ENCODE peak calls at places on chromosomes 5 and 9, in four cellular contexts. C is HepG2, J is H1, I is GM12878. E is an unnamed sample.

GRCh38 chr9:98611986-98612505 is 96.7 kb downstream of the GABBR2 start:
- DNase-seq in C (no peak), J (no peak), I (no peak), E (no peak)

GRCh38 chr9:304519-305185 is 90.0 kb downstream of the DOCK8 start:
- DNase-seq in C (no peak), J (no peak), I (no peak), E (no peak)

GRCh38 chr9:116541402-116541801 is 145.7 kb upstream of the TRIM32 start:
- DNase-seq in C (no peak), J (no peak), I (no peak), E (no peak)

GRCh38 chr5:89729623-89730390 is 679.7 kb downstream of the CETN3 start:
- DNase-seq in C (no peak), J (no peak), I (peak), E (no peak)

GRCh38 chr5:141681695-141682641 is at the start of gene ARAP3:
- DNase-seq in C (peak), J (peak), I (no peak), E (no peak)

GRCh38 chr9:88388886-88389617 is 808 bp downstream of the SPIN1 start:
- DNase-seq in C (peak), J (peak), I (no peak), E (peak)

GRCh38 chr9:19769213-19769612 is 19.6 kb downstream of the SLC24A2 start:
- DNase-seq in C (no peak), J (no peak), I (no peak), E (no peak)

GRCh38 chr9:124122813-124123462 is 111.4 kb downstream of the LHX2 start:
- DNase-seq in C (no peak), J (no peak), I (no peak), E (no peak)

GRCh38 chr5:109697339-109697738 is 7.6 kb downstream of the MAN2A1 start:
- DNase-seq in C (no peak), J (no peak), I (no peak), E (no peak)

GRCh38 chr5:61313960-61314681 is 17.9 kb upstream of the ZSWIM6 start:
- DNase-seq in C (no peak), J (no peak), I (no peak), E (no peak)

GRCh38 chr5:88824892-88825781 is 57.8 kb downstream of the MEF2C start:
- DNase-seq in C (no peak), J (no peak), I (no peak), E (no peak)

GRCh38 chr9:107637421-107638420 is 148.2 kb upstream of the KLF4 start:
- DNase-seq in C (no peak), J (peak), I (no peak), E (peak)

GRCh38 chr5:143029293-143029692 is 259.1 kb downstream of the ARHGAP26 start:
- DNase-seq in C (no peak), J (no peak), I (no peak), E (no peak)

GRCh38 chr9:3827175-3827574 is 301.4 kb upstream of the RFX3 start:
- DNase-seq in C (no peak), J (no peak), I (no peak), E (no peak)

GRCh38 chr9:131394464-131395026 is 659 bp downstream of the PRRC2B start:
- DNase-seq in C (no peak), J (peak), I (no peak), E (no peak)

GRCh38 chr5:158543539-158544387 is 556.0 kb downstream of the EBF1 start:
- DNase-seq in C (no peak), J (no peak), I (no peak), E (no peak)

GRCh38 chr9:35091536-35091935 is 4.9 kb downstream of the PIGO start:
- DNase-seq in C (no peak), J (no peak), I (no peak), E (no peak)

GRCh38 chr9:135965124-135965756 is 4.1 kb upstream of the UBAC1 start:
- DNase-seq in C (no peak), J (no peak), I (no peak), E (no peak)

GRCh38 chr5:59416441-59416840 is 477.1 kb downstream of the PDE4D start:
- DNase-seq in C (peak), J (no peak), I (no peak), E (no peak)

GRCh38 chr9:135724186-135724797 is 22.3 kb downstream of the KCNT1 start:
- DNase-seq in C (no peak), J (no peak), I (no peak), E (no peak)

GRCh38 chr5:132339502-132339901 is 30.0 kb upstream of the SLC22A5 start:
- DNase-seq in C (no peak), J (no peak), I (no peak), E (no peak)

GRCh38 chr5:133381041-133381440 is 231.3 kb downstream of the FSTL4 start:
- DNase-seq in C (no peak), J (no peak), I (no peak), E (no peak)

GRCh38 chr5:143742951-143743350 is 69.0 kb upstream of the HMHB1 start:
- DNase-seq in C (no peak), J (no peak), I (no peak), E (no peak)

GRCh38 chr5:28580616-28581015 is 1542.2 kb upstream of the CDH9 start:
- DNase-seq in C (no peak), J (no peak), I (no peak), E (no peak)

GRCh38 chr9:6902423-6902822 is 144.7 kb downstream of the KDM4C start:
- DNase-seq in C (no peak), J (no peak), I (no peak), E (no peak)

GRCh38 chr9:30239875-30240274 is 2144.6 kb upstream of the ACO1 start:
- DNase-seq in C (no peak), J (no peak), I (no peak), E (no peak)

GRCh38 chr5:93454896-93455295 is 126.1 kb downstream of the NR2F1-AS1 start:
- DNase-seq in C (no peak), J (no peak), I (no peak), E (no peak)

GRCh38 chr5:165735388-165735787 is 2230.0 kb downstream of the MAT2B start:
- DNase-seq in C (no peak), J (no peak), I (no peak), E (no peak)

GRCh38 chr5:116372931-116373597 is 201.6 kb downstream of the SEMA6A start:
- DNase-seq in C (no peak), J (no peak), I (peak), E (no peak)

GRCh38 chr9:138024131-138024530 is 146.5 kb downstream of the CACNA1B start:
- DNase-seq in C (no peak), J (peak), I (no peak), E (no peak)

GRCh38 chr9:88776717-88777497 is 214.4 kb upstream of the S1PR3 start:
- DNase-seq in C (peak), J (no peak), I (no peak), E (no peak)

GRCh38 chr9:91192785-91193657 is 168.7 kb downstream of the AUH start:
- DNase-seq in C (peak), J (peak), I (no peak), E (peak)

GRCh38 chr9:96621619-96622018 is 2.0 kb upstream of the CDC14B start:
- DNase-seq in C (peak), J (no peak), I (no peak), E (no peak)

GRCh38 chr9:38018964-38019602 is 49.9 kb downstream of the SHB start:
- DNase-seq in C (peak), J (no peak), I (no peak), E (no peak)

GRCh38 chr9:91255327-91255726 is 106.4 kb downstream of the AUH start:
- DNase-seq in C (no peak), J (no peak), I (no peak), E (no peak)

GRCh38 chr5:15702102-15702501 is 202.1 kb downstream of the FBXL7 start:
- DNase-seq in C (peak), J (no peak), I (no peak), E (no peak)

GRCh38 chr5:71782771-71783770 is 64.0 kb downstream of the CARTPT start:
- DNase-seq in C (peak), J (peak), I (peak), E (peak)

GRCh38 chr5:71783891-71784290 is 64.8 kb downstream of the CARTPT start:
- DNase-seq in C (no peak), J (no peak), I (no peak), E (no peak)

GRCh38 chr5:71782393-71782770 is 63.3 kb downstream of the CARTPT start:
- DNase-seq in C (no peak), J (no peak), I (peak), E (no peak)

GRCh38 chr5:71780597-71780996 is 61.5 kb downstream of the CARTPT start:
- DNase-seq in C (no peak), J (no peak), I (no peak), E (no peak)

DNA sequence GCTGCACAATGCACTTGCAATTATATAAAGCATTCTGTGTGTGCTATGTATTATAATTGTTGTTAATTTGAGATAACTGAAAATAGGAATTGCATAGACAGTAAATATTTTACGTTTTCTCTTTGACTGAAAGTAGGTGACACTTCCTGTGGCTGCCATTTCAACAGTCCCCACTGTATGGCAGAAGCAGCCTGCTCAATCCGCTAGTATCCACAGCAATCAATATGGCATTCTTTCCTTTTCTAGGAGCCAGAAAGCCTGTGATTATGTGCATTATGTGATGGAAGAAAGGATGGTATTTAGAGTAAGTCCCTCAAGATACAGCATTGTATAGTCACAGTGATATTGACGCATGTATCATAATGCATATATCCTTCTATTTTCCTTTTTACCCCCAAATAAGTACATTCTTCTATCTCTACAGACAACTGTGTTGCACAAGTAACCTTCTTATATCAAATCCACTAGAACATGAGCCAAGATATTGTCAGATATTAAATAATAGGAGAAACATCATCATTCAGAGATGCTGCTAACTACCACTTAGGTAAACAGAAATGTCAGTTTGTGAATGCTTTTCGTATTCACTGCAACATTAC is 59.7 kb downstream of the CARTPT start:
- DNase-seq in C (peak), J (no peak), I (no peak), E (peak)
- TF ChIP-seq SUZ12 in C (no peak), J (no peak), I (no peak), E (no peak)

GRCh38 chr5:169116961-169117461 is 183.9 kb downstream of the SLIT3 start:
- DNase-seq in C (peak), J (no peak), I (no peak), E (peak)
- H3K4me3 ChIP-seq in C (no peak), J (no peak), I (no peak), E (no peak)

GRCh38 chr9:93565089-93565488 is 11.3 kb upstream of the PHF2 start:
- DNase-seq in C (no peak), J (no peak), I (no peak), E (no peak)
- TF ChIP-seq SUZ12 in C (no peak), J (no peak), I (no peak), E (no peak)

GRCh38 chr5:21681906-21682305 is 1171.2 kb downstream of the CDH12 start:
- DNase-seq in C (no peak), J (no peak), I (no peak), E (no peak)
- H3K4me3 ChIP-seq in C (no peak), J (no peak), I (no peak), E (no peak)

DNA sequence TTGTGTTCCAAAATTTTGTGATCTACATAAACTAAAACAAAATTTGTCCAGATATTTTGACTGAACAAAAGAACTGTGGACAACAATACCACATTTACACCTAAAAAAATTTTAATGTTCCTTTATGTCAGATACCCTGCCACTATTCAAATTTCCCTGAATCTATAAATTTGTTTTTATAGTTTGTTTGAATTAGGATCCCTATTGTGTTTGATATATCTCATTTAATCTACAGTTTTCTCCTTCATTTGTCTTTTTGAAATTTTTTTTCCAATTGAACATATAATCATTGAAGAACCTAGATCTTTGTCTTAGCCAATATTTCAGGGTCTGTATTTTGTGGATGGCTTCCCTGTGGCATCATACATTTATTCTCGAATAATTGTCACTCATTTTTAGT is 5.7 kb downstream of the AGGF1 start:
- DNase-seq in C (no peak), J (no peak), I (no peak), E (no peak)
- TF ChIP-seq SUZ12 in C (no peak), J (no peak), I (no peak), E (no peak)

DNA sequence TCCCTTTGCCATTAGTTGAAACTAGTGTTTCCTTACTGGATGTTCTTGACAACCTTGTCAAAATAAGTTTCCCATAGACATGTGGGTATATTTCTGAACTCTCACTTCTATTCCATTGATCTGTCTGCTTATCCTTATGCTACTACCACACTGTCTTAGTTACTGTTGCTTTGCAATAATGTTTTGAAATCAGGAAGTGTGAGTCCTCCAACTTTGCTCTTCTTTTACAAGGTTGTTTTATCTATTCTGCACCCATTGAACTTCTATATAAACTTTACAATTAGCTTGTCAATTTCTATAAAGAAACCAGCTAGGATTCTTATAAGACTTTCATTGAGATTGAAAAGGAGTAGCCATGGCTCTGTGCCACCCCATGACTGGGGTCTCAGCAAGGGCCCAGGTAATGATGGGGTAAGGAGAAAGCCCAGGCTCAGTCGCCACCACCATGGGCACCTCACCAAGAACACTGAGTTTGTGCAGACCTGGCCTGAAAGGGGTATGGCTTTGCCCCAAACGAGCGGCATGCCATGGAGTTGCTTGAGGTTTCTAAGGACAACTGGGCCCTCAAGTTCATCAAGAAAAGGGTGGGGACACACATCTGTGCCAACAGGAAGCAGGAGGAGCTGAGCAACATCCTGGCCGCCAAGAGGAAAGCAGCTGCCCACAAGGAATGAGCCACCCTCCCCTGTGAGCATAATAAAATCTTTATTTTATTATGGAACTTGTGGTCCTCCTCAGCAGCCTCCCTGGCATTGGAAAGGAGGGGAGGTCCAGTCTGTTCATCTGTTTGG is 24.1 kb downstream of the CD14 start:
- DNase-seq in C (no peak), J (no peak), I (no peak), E (no peak)
- H3K4me3 ChIP-seq in C (no peak), J (no peak), I (no peak), E (no peak)

DNA sequence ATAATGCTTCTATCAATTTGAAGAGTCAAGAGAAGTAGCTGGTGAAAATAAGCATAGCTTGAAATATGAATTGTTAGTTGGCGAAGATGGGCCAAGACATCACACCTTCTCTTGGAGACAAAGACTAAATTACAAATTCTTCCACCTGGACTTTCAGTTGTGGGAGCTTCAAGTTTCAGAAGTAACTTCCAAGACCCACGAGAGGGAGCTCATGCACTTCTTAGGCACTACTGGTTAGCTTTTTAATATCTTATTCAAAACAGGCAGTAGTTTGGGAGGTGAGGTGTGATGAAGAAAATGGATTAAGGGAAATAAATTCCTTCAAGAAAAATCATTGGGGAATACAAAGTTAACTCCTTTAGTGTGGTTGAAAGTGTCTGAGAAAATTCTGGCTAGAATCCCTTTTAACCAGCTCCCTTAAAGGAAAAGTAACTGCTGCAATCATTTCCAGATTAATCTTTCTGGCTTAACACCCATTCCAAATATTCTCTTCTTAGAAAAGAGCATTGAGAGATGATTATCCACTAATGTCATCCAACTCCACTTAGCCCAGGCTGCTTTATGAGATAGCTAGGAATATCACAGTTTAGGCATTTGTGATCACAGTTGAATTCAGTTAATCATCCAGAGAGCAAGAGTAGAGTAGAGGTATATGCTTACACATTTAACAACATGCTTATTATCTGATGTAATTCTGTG is 139.5 kb upstream of the DMRTA1 start:
- DNase-seq in C (peak), J (no peak), I (no peak), E (peak)
- TF ChIP-seq SUZ12 in C (no peak), J (no peak), I (no peak), E (no peak)

E was measured in NT2/D1.